ENCODE peak calls at places on chromosomes 7 and 10, in five cellular contexts. M is aorta; W is ovary; I is naive thymus-derived CD4-positive, alpha-beta T cell; X is heart right ventricle. Q is an unnamed sample.

GRCh38 chr10:122706947-122707346 is 7.3 kb upstream of the C10orf120 start:
- DNase-seq in I (no peak), M (no peak), W (no peak), X (peak; percentile 36), Q (no peak)

GRCh38 chr10:59375990-59376389 is 13.6 kb upstream of the FAM13C start:
- DNase-seq in X (no peak), I (no peak), W (no peak), M (no peak), Q (no peak)

GRCh38 chr10:93916257-93917063 is 22.7 kb downstream of the SLC35G1 start:
- DNase-seq in W (no peak), X (no peak), I (no peak), M (no peak), Q (no peak)

GRCh38 chr10:122786269-122786668 is 59.4 kb downstream of the CUZD1 start:
- DNase-seq in X (no peak), W (no peak), I (no peak), M (no peak), Q (no peak)

GRCh38 chr10:118615888-118616287 is 20.4 kb upstream of the PRLHR start:
- DNase-seq in M (no peak), X (no peak), W (no peak), I (no peak), Q (no peak)

GRCh38 chr10:77173615-77174461 is 463.8 kb downstream of the KCNMA1 start:
- DNase-seq in X (peak; percentile 43), W (peak; percentile 81), M (peak; percentile 86), I (peak; percentile 27), Q (no peak)

GRCh38 chr7:16271990-16272665 is 149.2 kb downstream of the CRPPA start:
- DNase-seq in W (no peak), I (no peak), X (no peak), M (no peak), Q (no peak)

GRCh38 chr7:24318326-24318725 is 34.3 kb downstream of the NPY start:
- DNase-seq in I (no peak), X (no peak), W (no peak), M (no peak), Q (no peak)

GRCh38 chr7:83782628-83783027 is 133.7 kb upstream of the SEMA3E start:
- DNase-seq in X (no peak), M (no peak), I (no peak), W (no peak), Q (no peak)

GRCh38 chr7:103142494-103142893 is 6.4 kb downstream of the NAPEPLD start:
- DNase-seq in M (no peak), I (no peak), X (no peak), W (no peak), Q (no peak)

GRCh38 chr7:84735021-84735420 is 451.8 kb downstream of the SEMA3D start:
- DNase-seq in X (no peak), I (no peak), W (no peak), M (no peak), Q (no peak)

GRCh38 chr7:92133737-92134270 is 473 bp downstream of the CYP51A1 start:
- DNase-seq in X (peak; percentile 73), M (peak; percentile 91), I (peak; percentile 53), W (peak; percentile 90), Q (peak; percentile 77)

GRCh38 chr7:52129278-52129677 is 812.7 kb upstream of the COBL start:
- DNase-seq in X (no peak), W (no peak), I (no peak), M (no peak), Q (no peak)

GRCh38 chr10:51733061-51733460 is 33.7 kb upstream of the CSTF2T start:
- DNase-seq in X (no peak), W (no peak), I (no peak), M (no peak), Q (no peak)

GRCh38 chr7:139673230-139673629 is 104.6 kb downstream of the HIPK2 start:
- DNase-seq in M (no peak), X (no peak), W (no peak), I (no peak), Q (no peak)

GRCh38 chr10:124250506-124250905 is 157.1 kb upstream of the CHST15 start:
- DNase-seq in M (no peak), W (no peak), I (no peak), X (no peak), Q (peak; percentile 31)

GRCh38 chr10:48333856-48334255 is 27.4 kb downstream of the MAPK8 start:
- DNase-seq in X (peak; percentile 35), M (peak; percentile 70), I (no peak), W (no peak), Q (no peak)

GRCh38 chr7:128266891-128267839 is 26.1 kb downstream of the LEP start:
- DNase-seq in X (peak; percentile 52), W (peak; percentile 84), M (no peak), I (no peak), Q (peak; percentile 38)

GRCh38 chr10:119543814-119544642 is 1.5 kb upstream of the RGS10 start:
- DNase-seq in X (no peak), W (no peak), I (no peak), M (no peak), Q (no peak)

GRCh38 chr7:15602236-15602635 is 40.4 kb upstream of the AGMO start:
- DNase-seq in M (no peak), X (no peak), W (no peak), I (no peak), Q (no peak)

GRCh38 chr7:34107306-34107705 is 202.0 kb downstream of the BMPER start:
- DNase-seq in W (no peak), M (no peak), I (no peak), X (no peak), Q (no peak)

GRCh38 chr10:45008524-45009161 is 7.9 kb downstream of the ZNF22 start:
- DNase-seq in X (no peak), I (peak; percentile 60), W (no peak), M (no peak), Q (no peak)

GRCh38 chr7:116628971-116629586 is 42.9 kb upstream of the MET start:
- DNase-seq in M (no peak), X (no peak), W (no peak), I (no peak), Q (peak; percentile 54)
- H3K4me1 ChIP-seq in M (peaks cover 1% of the 10 kb centered on the region), X (no peaks in the 10 kb centered on the region), W (peaks cover 2% of the 10 kb centered on the region), I (no peaks in the 10 kb centered on the region), Q (peaks cover 10% of the 10 kb centered on the region)

DNA sequence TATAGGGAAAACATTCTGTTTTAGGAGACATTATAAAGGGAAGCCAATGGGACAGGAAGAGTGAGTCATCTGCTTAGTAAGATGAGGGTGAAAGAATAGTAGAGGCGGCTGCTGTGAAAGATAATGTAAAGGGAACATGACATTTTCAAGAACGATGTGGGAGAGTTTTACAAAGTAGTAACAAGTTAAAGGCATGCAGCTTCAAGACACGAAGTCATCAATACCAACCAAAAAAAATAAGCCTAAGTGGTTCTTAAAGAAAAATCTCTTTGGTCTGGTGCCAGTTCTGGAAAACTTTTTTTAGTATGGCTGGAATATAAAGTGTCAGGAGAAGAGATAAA is 6.1 kb downstream of the GSTO1 start:
- DNase-seq in I (no peak), W (no peak), M (no peak), X (no peak), Q (no peak)
- H3K4me1 ChIP-seq in I (peaks cover 28% of the 10 kb centered on the region), W (peaks cover 2% of the 10 kb centered on the region), M (peaks cover 1% of the 10 kb centered on the region), X (peaks cover 8% of the 10 kb centered on the region), Q (peaks cover 83% of the 10 kb centered on the region)

GRCh38 chr10:19843487-19843886 is 27.3 kb downstream of the PLXDC2 start:
- DNase-seq in W (no peak), X (no peak), M (no peak), I (no peak), Q (no peak)
- H3K4me1 ChIP-seq in W (peaks cover 4% of the 10 kb centered on the region), X (no peaks in the 10 kb centered on the region), M (peaks cover 7% of the 10 kb centered on the region), I (no peaks in the 10 kb centered on the region), Q (no peaks in the 10 kb centered on the region)

GRCh38 chr7:47382200-47382599 is 199.7 kb downstream of the TNS3 start:
- DNase-seq in M (no peak), I (no peak), W (no peak), X (no peak), Q (no peak)
- H3K4me1 ChIP-seq in M (peaks cover 1% of the 10 kb centered on the region), I (no peaks in the 10 kb centered on the region), W (peaks cover 15% of the 10 kb centered on the region), X (peaks cover 5% of the 10 kb centered on the region), Q (no peaks in the 10 kb centered on the region)

GRCh38 chr7:150686030-150686626 is 622 bp downstream of the GIMAP2 start:
- DNase-seq in M (no peak), X (no peak), I (no peak), W (no peak), Q (no peak)

GRCh38 chr7:150685219-150686029 is at the start of gene GIMAP2:
- DNase-seq in W (no peak), I (peak; percentile 66), X (no peak), M (no peak), Q (no peak)

GRCh38 chr7:150688630-150689029 is 3.1 kb downstream of the GIMAP2 start:
- DNase-seq in I (no peak), W (no peak), X (no peak), M (no peak), Q (no peak)
- H3K4me1 ChIP-seq in I (peaks cover 46% of the 10 kb centered on the region), W (no peaks in the 10 kb centered on the region), X (no peaks in the 10 kb centered on the region), M (no peaks in the 10 kb centered on the region), Q (peaks cover 7% of the 10 kb centered on the region)

DNA sequence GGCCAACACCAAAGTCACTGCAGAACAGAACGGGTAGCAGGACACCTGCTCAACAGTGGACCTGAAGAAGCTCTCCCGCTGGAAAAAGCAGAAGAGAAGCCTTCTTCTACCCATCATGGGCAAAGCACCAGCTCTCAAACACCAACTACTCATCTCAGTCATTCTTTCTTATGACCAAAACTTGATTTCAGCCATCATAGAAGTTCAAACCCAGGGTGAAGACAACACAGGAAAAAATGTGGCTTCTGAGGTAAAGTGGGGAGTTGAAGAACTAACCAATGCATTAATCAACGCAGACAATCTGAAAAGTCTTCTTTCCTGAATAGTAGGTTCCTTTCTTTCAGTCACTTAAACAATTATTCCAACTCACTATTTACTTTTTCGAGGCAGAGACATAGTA is 83.3 kb downstream of the ELMO1 start:
- DNase-seq in W (no peak), I (no peak), M (no peak), X (no peak), Q (no peak)
- H3K4me1 ChIP-seq in W (no peaks in the 10 kb centered on the region), I (peaks cover 45% of the 10 kb centered on the region), M (no peaks in the 10 kb centered on the region), X (no peaks in the 10 kb centered on the region), Q (no peaks in the 10 kb centered on the region)

GRCh38 chr10:69220510-69220909 is 378 bp downstream of the HKDC1 start:
- DNase-seq in M (no peak), X (no peak), I (no peak), W (no peak), Q (no peak)
- H3K4me1 ChIP-seq in M (no peaks in the 10 kb centered on the region), X (no peaks in the 10 kb centered on the region), I (peaks cover 15% of the 10 kb centered on the region), W (no peaks in the 10 kb centered on the region), Q (no peaks in the 10 kb centered on the region)

GRCh38 chr10:132185601-132186487 is 904 bp upstream of the DPYSL4 start:
- DNase-seq in W (peak; percentile 70), X (peak; percentile 58), M (no peak), I (peak; percentile 66), Q (no peak)

GRCh38 chr10:132184816-132185593 is 1.7 kb upstream of the DPYSL4 start:
- DNase-seq in X (no peak), W (no peak), I (no peak), M (no peak), Q (peak; percentile 17)

GRCh38 chr10:132187421-132188138 is 832 bp downstream of the DPYSL4 start:
- DNase-seq in M (no peak), W (no peak), I (no peak), X (no peak), Q (no peak)

GRCh38 chr10:132188331-132188730 is 1.6 kb downstream of the DPYSL4 start:
- DNase-seq in I (no peak), X (no peak), W (no peak), M (no peak), Q (no peak)

GRCh38 chr10:132186488-132187413 is at the start of gene DPYSL4:
- DNase-seq in M (no peak), X (no peak), I (no peak), W (no peak), Q (no peak)
- H3K4me1 ChIP-seq in M (no peaks in the 10 kb centered on the region), X (peaks cover 12% of the 10 kb centered on the region), I (peaks cover 7% of the 10 kb centered on the region), W (peaks cover 6% of the 10 kb centered on the region), Q (no peaks in the 10 kb centered on the region)